ENCODE peak calls at places on chromosomes 11 and 22, in five cellular contexts. One of them, this sample, is unnamed.

GRCh38 chr11:78149646-78150045 is 10.2 kb upstream of the ALG8 start:
- DNase-seq in NCI-H748 treated with DMSO at 0.1 percent for 48 hours: no peak
- DNase-seq in HS-5: no peak
- DNase-seq in Peyer's patch: no peak
- DNase-seq in ELR: peak; percentile 81
- DNase-seq in this sample: no peak

GRCh38 chr11:74444173-74444832 is 23.0 kb downstream of the KCNE3 start:
- DNase-seq in NCI-H748 treated with DMSO at 0.1 percent for 48 hours: no peak
- DNase-seq in HS-5: no peak
- DNase-seq in Peyer's patch: no peak
- DNase-seq in ELR: no peak
- DNase-seq in this sample: no peak

GRCh38 chr11:29119116-29119515 is 897.7 kb downstream of the KCNA4 start:
- DNase-seq in NCI-H748 treated with DMSO at 0.1 percent for 48 hours: no peak
- DNase-seq in HS-5: no peak
- DNase-seq in Peyer's patch: no peak
- DNase-seq in ELR: peak; percentile 81
- DNase-seq in this sample: no peak

GRCh38 chr11:99585606-99586005 is 564.9 kb downstream of the CNTN5 start:
- DNase-seq in NCI-H748 treated with DMSO at 0.1 percent for 48 hours: no peak
- DNase-seq in HS-5: no peak
- DNase-seq in Peyer's patch: no peak
- DNase-seq in ELR: peak; percentile 61
- DNase-seq in this sample: no peak

GRCh38 chr11:68669301-68670090 is 14.8 kb upstream of the GAL start:
- DNase-seq in NCI-H748 treated with DMSO at 0.1 percent for 48 hours: no peak
- DNase-seq in HS-5: no peak
- DNase-seq in Peyer's patch: no peak
- DNase-seq in ELR: no peak
- DNase-seq in this sample: peak; percentile 32

GRCh38 chr11:86798988-86799387 is 1.4 kb upstream of the PRSS23 start:
- DNase-seq in NCI-H748 treated with DMSO at 0.1 percent for 48 hours: no peak
- DNase-seq in HS-5: no peak
- DNase-seq in Peyer's patch: no peak
- DNase-seq in ELR: peak; percentile 93
- DNase-seq in this sample: no peak

GRCh38 chr22:27397948-27398330 is 403.6 kb downstream of the MN1 start:
- DNase-seq in NCI-H748 treated with DMSO at 0.1 percent for 48 hours: no peak
- DNase-seq in HS-5: no peak
- DNase-seq in Peyer's patch: no peak
- DNase-seq in ELR: no peak
- DNase-seq in this sample: no peak

GRCh38 chr11:130801287-130802146 is 114.8 kb downstream of the SNX19 start:
- DNase-seq in NCI-H748 treated with DMSO at 0.1 percent for 48 hours: no peak
- DNase-seq in HS-5: peak; percentile 43
- DNase-seq in Peyer's patch: no peak
- DNase-seq in ELR: peak; percentile 75
- DNase-seq in this sample: no peak

GRCh38 chr11:130904380-130904779 is 11.9 kb downstream of the SNX19 start:
- DNase-seq in NCI-H748 treated with DMSO at 0.1 percent for 48 hours: no peak
- DNase-seq in HS-5: no peak
- DNase-seq in Peyer's patch: no peak
- DNase-seq in ELR: peak; percentile 45
- DNase-seq in this sample: no peak

GRCh38 chr11:64624869-64625481 is 34.0 kb downstream of the SLC22A12 start:
- DNase-seq in NCI-H748 treated with DMSO at 0.1 percent for 48 hours: no peak
- DNase-seq in HS-5: no peak
- DNase-seq in Peyer's patch: no peak
- DNase-seq in ELR: no peak
- DNase-seq in this sample: no peak

GRCh38 chr11:17572359-17572690 is 25.3 kb downstream of the OTOG start:
- DNase-seq in NCI-H748 treated with DMSO at 0.1 percent for 48 hours: no peak
- DNase-seq in HS-5: no peak
- DNase-seq in Peyer's patch: peak; percentile 10
- DNase-seq in ELR: no peak
- DNase-seq in this sample: no peak

GRCh38 chr11:103624708-103625623 is 411.5 kb upstream of the DDI1 start:
- DNase-seq in NCI-H748 treated with DMSO at 0.1 percent for 48 hours: no peak
- DNase-seq in HS-5: peak; percentile 93
- DNase-seq in Peyer's patch: no peak
- DNase-seq in ELR: peak; percentile 99
- DNase-seq in this sample: no peak

GRCh38 chr11:45247433-45247832 is 38.7 kb downstream of the SYT13 start:
- DNase-seq in NCI-H748 treated with DMSO at 0.1 percent for 48 hours: no peak
- DNase-seq in HS-5: no peak
- DNase-seq in Peyer's patch: no peak
- DNase-seq in ELR: no peak
- DNase-seq in this sample: no peak

GRCh38 chr11:72643547-72643946 is 30.7 kb downstream of the PDE2A start:
- DNase-seq in NCI-H748 treated with DMSO at 0.1 percent for 48 hours: no peak
- DNase-seq in HS-5: no peak
- DNase-seq in Peyer's patch: no peak
- DNase-seq in ELR: peak; percentile 76
- DNase-seq in this sample: no peak

GRCh38 chr22:24187731-24188644 is 6.7 kb downstream of the SUSD2 start:
- DNase-seq in NCI-H748 treated with DMSO at 0.1 percent for 48 hours: no peak
- DNase-seq in HS-5: no peak
- DNase-seq in Peyer's patch: no peak
- DNase-seq in ELR: no peak
- DNase-seq in this sample: peak; percentile 52

GRCh38 chr11:116544721-116545120 is 228.1 kb downstream of the BUD13 start:
- DNase-seq in NCI-H748 treated with DMSO at 0.1 percent for 48 hours: no peak
- DNase-seq in HS-5: no peak
- DNase-seq in Peyer's patch: no peak
- DNase-seq in ELR: no peak
- DNase-seq in this sample: no peak

GRCh38 chr11:65719887-65720236 is 736 bp downstream of the RNASEH2C start:
- DNase-seq in NCI-H748 treated with DMSO at 0.1 percent for 48 hours: no peak
- DNase-seq in HS-5: no peak
- DNase-seq in Peyer's patch: no peak
- DNase-seq in ELR: peak; percentile 71
- DNase-seq in this sample: no peak

GRCh38 chr22:39520054-39520873 is at the start of gene ATF4:
- DNase-seq in NCI-H748 treated with DMSO at 0.1 percent for 48 hours: peak; percentile 93
- DNase-seq in HS-5: peak; percentile 99
- DNase-seq in Peyer's patch: peak; percentile 97
- DNase-seq in ELR: peak; percentile 100
- DNase-seq in this sample: peak; percentile 97

GRCh38 chr22:31173386-31174145 is 13.6 kb downstream of the RNF185 start:
- DNase-seq in NCI-H748 treated with DMSO at 0.1 percent for 48 hours: no peak
- DNase-seq in HS-5: peak; percentile 89
- DNase-seq in Peyer's patch: no peak
- DNase-seq in ELR: peak; percentile 95
- DNase-seq in this sample: no peak

GRCh38 chr22:49674479-49674830 is 153.2 kb downstream of the BRD1 start:
- DNase-seq in NCI-H748 treated with DMSO at 0.1 percent for 48 hours: no peak
- DNase-seq in HS-5: no peak
- DNase-seq in Peyer's patch: no peak
- DNase-seq in ELR: no peak
- DNase-seq in this sample: no peak

GRCh38 chr11:73142128-73142377 is at the start of gene FCHSD2:
- DNase-seq in NCI-H748 treated with DMSO at 0.1 percent for 48 hours: no peak
- DNase-seq in HS-5: no peak
- DNase-seq in Peyer's patch: no peak
- DNase-seq in ELR: no peak
- DNase-seq in this sample: peak; percentile 80

GRCh38 chr11:93906486-93906885 is 56.1 kb upstream of the VSTM5 start:
- DNase-seq in NCI-H748 treated with DMSO at 0.1 percent for 48 hours: no peak
- DNase-seq in HS-5: no peak
- DNase-seq in Peyer's patch: no peak
- DNase-seq in ELR: no peak
- DNase-seq in this sample: no peak

GRCh38 chr11:1830119-1830499 is 4.7 kb upstream of the SYT8 start:
- DNase-seq in NCI-H748 treated with DMSO at 0.1 percent for 48 hours: no peak
- DNase-seq in HS-5: no peak
- DNase-seq in Peyer's patch: no peak
- DNase-seq in ELR: no peak
- DNase-seq in this sample: peak; percentile 47

GRCh38 chr22:43228330-43228729 is 41.4 kb upstream of the TTLL12 start:
- DNase-seq in NCI-H748 treated with DMSO at 0.1 percent for 48 hours: no peak
- DNase-seq in HS-5: no peak
- DNase-seq in Peyer's patch: no peak
- DNase-seq in ELR: peak; percentile 40
- DNase-seq in this sample: no peak

GRCh38 chr11:64893194-64894069 is 15.0 kb upstream of the EHD1 start:
- DNase-seq in NCI-H748 treated with DMSO at 0.1 percent for 48 hours: no peak
- DNase-seq in HS-5: no peak
- DNase-seq in Peyer's patch: no peak
- DNase-seq in ELR: no peak
- DNase-seq in this sample: peak; percentile 95

GRCh38 chr11:73237471-73238290 is 19.6 kb downstream of the P2RY2 start:
- DNase-seq in NCI-H748 treated with DMSO at 0.1 percent for 48 hours: no peak
- DNase-seq in HS-5: no peak
- DNase-seq in Peyer's patch: no peak
- DNase-seq in ELR: peak; percentile 70
- DNase-seq in this sample: peak; percentile 32

GRCh38 chr11:124791626-124792341 is 8.4 kb downstream of the MSANTD2 start:
- DNase-seq in NCI-H748 treated with DMSO at 0.1 percent for 48 hours: peak; percentile 5
- DNase-seq in HS-5: no peak
- DNase-seq in Peyer's patch: no peak
- DNase-seq in ELR: peak; percentile 19
- DNase-seq in this sample: no peak

GRCh38 chr22:19173047-19174035 is 5.2 kb downstream of the SLC25A1 start:
- DNase-seq in NCI-H748 treated with DMSO at 0.1 percent for 48 hours: no peak
- DNase-seq in HS-5: no peak
- DNase-seq in Peyer's patch: no peak
- DNase-seq in ELR: no peak
- DNase-seq in this sample: no peak

GRCh38 chr11:73230276-73230875 is 12.3 kb downstream of the P2RY2 start:
- DNase-seq in NCI-H748 treated with DMSO at 0.1 percent for 48 hours: no peak
- DNase-seq in HS-5: no peak
- DNase-seq in Peyer's patch: no peak
- DNase-seq in ELR: no peak
- DNase-seq in this sample: no peak

GRCh38 chr11:111299111-111300026 is 1.0 kb downstream of the POU2AF3 start:
- DNase-seq in NCI-H748 treated with DMSO at 0.1 percent for 48 hours: no peak
- DNase-seq in HS-5: no peak
- DNase-seq in Peyer's patch: peak; percentile 31
- DNase-seq in ELR: peak; percentile 46
- DNase-seq in this sample: peak; percentile 92

GRCh38 chr11:122306776-122307479 is 190.9 kb upstream of the BLID start:
- DNase-seq in NCI-H748 treated with DMSO at 0.1 percent for 48 hours: no peak
- DNase-seq in HS-5: no peak
- DNase-seq in Peyer's patch: no peak
- DNase-seq in ELR: no peak
- DNase-seq in this sample: no peak

GRCh38 chr11:123261345-123262106 is 66.5 kb upstream of the CLMP start:
- DNase-seq in NCI-H748 treated with DMSO at 0.1 percent for 48 hours: no peak
- DNase-seq in HS-5: no peak
- DNase-seq in Peyer's patch: peak; percentile 38
- DNase-seq in ELR: peak; percentile 83
- DNase-seq in this sample: peak; percentile 79

This sample was measured in right lobe of liver.